ENCODE peak calls at places on chromosomes 11 and 22, in six cellular contexts. One of them, this sample, is unnamed.

GRCh38 chr11:71342116-71342515 is 89.7 kb upstream of the SHANK2 start:
- DNase-seq in endothelial cell: no peak
- DNase-seq in PC-3: no peak
- DNase-seq in tibial artery: peak; percentile 31
- DNase-seq in heart left ventricle: no peak
- DNase-seq in AG09319: no peak
- DNase-seq in this sample: no peak

GRCh38 chr11:61543606-61544306 is 35.2 kb downstream of the LRRC10B start:
- DNase-seq in endothelial cell: no peak
- DNase-seq in PC-3: peak; percentile 95
- DNase-seq in tibial artery: no peak
- DNase-seq in heart left ventricle: no peak
- DNase-seq in AG09319: no peak
- DNase-seq in this sample: no peak

GRCh38 chr22:19863571-19863970 is 8.9 kb upstream of the GNB1L start:
- DNase-seq in endothelial cell: no peak
- DNase-seq in PC-3: no peak
- DNase-seq in tibial artery: no peak
- DNase-seq in heart left ventricle: no peak
- DNase-seq in AG09319: no peak
- DNase-seq in this sample: no peak

GRCh38 chr11:120131941-120132644 is 5.8 kb downstream of the TRIM29 start:
- DNase-seq in endothelial cell: no peak
- DNase-seq in PC-3: no peak
- DNase-seq in tibial artery: peak; percentile 39
- DNase-seq in heart left ventricle: no peak
- DNase-seq in AG09319: no peak
- DNase-seq in this sample: no peak

GRCh38 chr22:24200616-24201212 is 19.4 kb downstream of the SUSD2 start:
- DNase-seq in endothelial cell: no peak
- DNase-seq in PC-3: peak; percentile 65
- DNase-seq in tibial artery: no peak
- DNase-seq in heart left ventricle: no peak
- DNase-seq in AG09319: no peak
- DNase-seq in this sample: no peak

GRCh38 chr22:38313384-38313955 is 3.8 kb downstream of the CSNK1E start:
- DNase-seq in endothelial cell: no peak
- DNase-seq in PC-3: peak; percentile 73
- DNase-seq in tibial artery: peak; percentile 92
- DNase-seq in heart left ventricle: peak; percentile 85
- DNase-seq in AG09319: peak; percentile 70
- DNase-seq in this sample: peak; percentile 59

GRCh38 chr22:43992331-43992821 is 31.7 kb upstream of the PARVB start:
- DNase-seq in endothelial cell: no peak
- DNase-seq in PC-3: peak; percentile 42
- DNase-seq in tibial artery: no peak
- DNase-seq in heart left ventricle: no peak
- DNase-seq in AG09319: no peak
- DNase-seq in this sample: peak; percentile 41

GRCh38 chr11:95066721-95067041 is at the start of gene SRSF8:
- DNase-seq in endothelial cell: no peak
- DNase-seq in PC-3: no peak
- DNase-seq in tibial artery: no peak
- DNase-seq in heart left ventricle: no peak
- DNase-seq in AG09319: no peak
- DNase-seq in this sample: no peak

GRCh38 chr11:125566235-125566634 is 3.0 kb upstream of the EI24 start:
- DNase-seq in endothelial cell: no peak
- DNase-seq in PC-3: no peak
- DNase-seq in tibial artery: no peak
- DNase-seq in heart left ventricle: no peak
- DNase-seq in AG09319: no peak
- DNase-seq in this sample: no peak

GRCh38 chr11:69891421-69892236 is 72.4 kb upstream of the FGF3 start:
- DNase-seq in endothelial cell: no peak
- DNase-seq in PC-3: peak; percentile 42
- DNase-seq in tibial artery: no peak
- DNase-seq in heart left ventricle: peak; percentile 34
- DNase-seq in AG09319: no peak
- DNase-seq in this sample: no peak

GRCh38 chr22:29385748-29386147 is 2.6 kb downstream of the AP1B1 start:
- DNase-seq in endothelial cell: no peak
- DNase-seq in PC-3: no peak
- DNase-seq in tibial artery: peak; percentile 51
- DNase-seq in heart left ventricle: no peak
- DNase-seq in AG09319: no peak
- DNase-seq in this sample: no peak

GRCh38 chr22:43185860-43186261 is 1.1 kb downstream of the TTLL12 start:
- DNase-seq in endothelial cell: no peak
- DNase-seq in PC-3: peak; percentile 24
- DNase-seq in tibial artery: peak; percentile 79
- DNase-seq in heart left ventricle: peak; percentile 74
- DNase-seq in AG09319: no peak
- DNase-seq in this sample: no peak

GRCh38 chr11:57481915-57482781 is 21.8 kb downstream of the RTN4RL2 start:
- DNase-seq in endothelial cell: no peak
- DNase-seq in PC-3: no peak
- DNase-seq in tibial artery: no peak
- DNase-seq in heart left ventricle: no peak
- DNase-seq in AG09319: no peak
- DNase-seq in this sample: no peak

GRCh38 chr11:10303558-10304363 is 1.1 kb upstream of the ADM start:
- DNase-seq in endothelial cell: peak; percentile 34
- DNase-seq in PC-3: peak; percentile 67
- DNase-seq in tibial artery: peak; percentile 71
- DNase-seq in heart left ventricle: no peak
- DNase-seq in AG09319: no peak
- DNase-seq in this sample: no peak

GRCh38 chr11:60935676-60936442 is 11.6 kb downstream of the TMEM132A start:
- DNase-seq in endothelial cell: no peak
- DNase-seq in PC-3: no peak
- DNase-seq in tibial artery: no peak
- DNase-seq in heart left ventricle: no peak
- DNase-seq in AG09319: no peak
- DNase-seq in this sample: no peak

GRCh38 chr11:129721685-129722084 is 94.0 kb upstream of the TMEM45B start:
- DNase-seq in endothelial cell: no peak
- DNase-seq in PC-3: no peak
- DNase-seq in tibial artery: no peak
- DNase-seq in heart left ventricle: no peak
- DNase-seq in AG09319: no peak
- DNase-seq in this sample: no peak

GRCh38 chr11:4607782-4608666 is at the start of gene TRIM68:
- DNase-seq in endothelial cell: peak; percentile 95
- DNase-seq in PC-3: peak; percentile 94
- DNase-seq in tibial artery: peak; percentile 98
- DNase-seq in heart left ventricle: peak; percentile 98
- DNase-seq in AG09319: peak; percentile 88
- DNase-seq in this sample: peak; percentile 75

GRCh38 chr11:27249208-27249509 is 113.9 kb downstream of the CCDC34 start:
- DNase-seq in endothelial cell: no peak
- DNase-seq in PC-3: no peak
- DNase-seq in tibial artery: no peak
- DNase-seq in heart left ventricle: no peak
- DNase-seq in AG09319: no peak
- DNase-seq in this sample: no peak

GRCh38 chr11:20444537-20444936 is 57.0 kb downstream of the PRMT3 start:
- DNase-seq in endothelial cell: no peak
- DNase-seq in PC-3: no peak
- DNase-seq in tibial artery: no peak
- DNase-seq in heart left ventricle: no peak
- DNase-seq in AG09319: no peak
- DNase-seq in this sample: no peak

GRCh38 chr11:96013459-96014213 is 89.7 kb upstream of the MTMR2 start:
- DNase-seq in endothelial cell: no peak
- DNase-seq in PC-3: no peak
- DNase-seq in tibial artery: no peak
- DNase-seq in heart left ventricle: no peak
- DNase-seq in AG09319: no peak
- DNase-seq in this sample: no peak

GRCh38 chr11:122101625-122102291 is 14.3 kb downstream of the BLID start:
- DNase-seq in endothelial cell: peak; percentile 61
- DNase-seq in PC-3: no peak
- DNase-seq in tibial artery: peak; percentile 90
- DNase-seq in heart left ventricle: peak; percentile 66
- DNase-seq in AG09319: peak; percentile 80
- DNase-seq in this sample: peak; percentile 55

GRCh38 chr22:22200569-22201184 is 43.9 kb upstream of the VPREB1 start:
- DNase-seq in endothelial cell: no peak
- DNase-seq in PC-3: no peak
- DNase-seq in tibial artery: no peak
- DNase-seq in heart left ventricle: no peak
- DNase-seq in AG09319: no peak
- DNase-seq in this sample: no peak

GRCh38 chr22:22203048-22203971 is 41.3 kb upstream of the VPREB1 start:
- DNase-seq in endothelial cell: no peak
- DNase-seq in PC-3: no peak
- DNase-seq in tibial artery: no peak
- DNase-seq in heart left ventricle: no peak
- DNase-seq in AG09319: no peak
- DNase-seq in this sample: no peak

GRCh38 chr22:22199634-22200033 is 45.0 kb upstream of the VPREB1 start:
- DNase-seq in endothelial cell: no peak
- DNase-seq in PC-3: no peak
- DNase-seq in tibial artery: no peak
- DNase-seq in heart left ventricle: no peak
- DNase-seq in AG09319: no peak
- DNase-seq in this sample: no peak

GRCh38 chr22:22201925-22202343 is 42.7 kb upstream of the VPREB1 start:
- DNase-seq in endothelial cell: no peak
- DNase-seq in PC-3: no peak
- DNase-seq in tibial artery: no peak
- DNase-seq in heart left ventricle: no peak
- DNase-seq in AG09319: no peak
- DNase-seq in this sample: no peak

GRCh38 chr22:22201185-22201924 is 43.2 kb upstream of the VPREB1 start:
- DNase-seq in endothelial cell: peak; percentile 57
- DNase-seq in PC-3: peak; percentile 18
- DNase-seq in tibial artery: no peak
- DNase-seq in heart left ventricle: peak; percentile 53
- DNase-seq in AG09319: no peak
- DNase-seq in this sample: no peak
- TF ChIP-seq CTCF in endothelial cell: peak; percentile 84
- TF ChIP-seq CTCF in PC-3: peak; percentile 52
- TF ChIP-seq CTCF in tibial artery: no peak
- TF ChIP-seq CTCF in heart left ventricle: peak; percentile 70
- TF ChIP-seq CTCF in AG09319: peak; percentile 73
- TF ChIP-seq CTCF in this sample: peak; percentile 74

GRCh38 chr11:25981998-25982397 is 349.9 kb upstream of the ANO3 start:
- DNase-seq in endothelial cell: peak; percentile 37
- DNase-seq in PC-3: peak; percentile 68
- DNase-seq in tibial artery: no peak
- DNase-seq in heart left ventricle: no peak
- DNase-seq in AG09319: peak; percentile 52
- DNase-seq in this sample: peak; percentile 16
- TF ChIP-seq CTCF in endothelial cell: peak; percentile 37
- TF ChIP-seq CTCF in PC-3: peak; percentile 68
- TF ChIP-seq CTCF in tibial artery: peak; percentile 67
- TF ChIP-seq CTCF in heart left ventricle: peak; percentile 36
- TF ChIP-seq CTCF in AG09319: peak; percentile 46
- TF ChIP-seq CTCF in this sample: peak; percentile 52

DNA sequence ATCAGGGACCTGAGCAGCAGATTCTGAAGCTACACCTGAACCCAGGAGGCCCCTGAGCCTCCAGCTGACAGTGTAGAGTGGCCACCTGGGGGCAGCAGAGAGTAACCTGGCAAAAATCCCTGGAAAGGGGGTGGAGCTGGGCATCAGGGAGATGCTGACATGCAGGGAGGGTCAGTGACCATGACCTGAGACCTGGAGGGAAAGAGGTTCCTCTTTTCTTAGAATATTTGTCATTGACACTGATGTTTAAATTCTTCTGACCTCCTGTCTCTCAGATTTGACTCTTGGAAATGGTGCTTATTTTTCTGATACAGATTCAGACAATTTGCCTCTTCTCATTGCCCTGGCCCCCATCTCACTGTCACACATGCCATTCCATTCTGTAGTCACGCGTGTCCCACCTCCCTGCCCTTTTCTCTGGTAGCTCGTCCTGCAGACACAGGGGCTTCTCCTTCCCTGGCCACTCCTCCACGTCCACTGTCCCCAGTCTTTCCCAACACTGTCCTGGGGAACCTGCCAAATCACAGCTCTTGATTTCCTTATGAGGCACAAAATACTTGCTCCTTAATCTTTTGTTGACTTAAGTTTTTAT is 117.2 kb upstream of the IGLL5 start:
- DNase-seq in endothelial cell: peak; percentile 76
- DNase-seq in PC-3: peak; percentile 64
- DNase-seq in tibial artery: peak; percentile 38
- DNase-seq in heart left ventricle: no peak
- DNase-seq in AG09319: no peak
- DNase-seq in this sample: no peak
- TF ChIP-seq CTCF in endothelial cell: peak; percentile 76
- TF ChIP-seq CTCF in PC-3: peak; percentile 68
- TF ChIP-seq CTCF in tibial artery: no peak
- TF ChIP-seq CTCF in heart left ventricle: peak; percentile 61
- TF ChIP-seq CTCF in AG09319: peak; percentile 67
- TF ChIP-seq CTCF in this sample: peak; percentile 79

DNA sequence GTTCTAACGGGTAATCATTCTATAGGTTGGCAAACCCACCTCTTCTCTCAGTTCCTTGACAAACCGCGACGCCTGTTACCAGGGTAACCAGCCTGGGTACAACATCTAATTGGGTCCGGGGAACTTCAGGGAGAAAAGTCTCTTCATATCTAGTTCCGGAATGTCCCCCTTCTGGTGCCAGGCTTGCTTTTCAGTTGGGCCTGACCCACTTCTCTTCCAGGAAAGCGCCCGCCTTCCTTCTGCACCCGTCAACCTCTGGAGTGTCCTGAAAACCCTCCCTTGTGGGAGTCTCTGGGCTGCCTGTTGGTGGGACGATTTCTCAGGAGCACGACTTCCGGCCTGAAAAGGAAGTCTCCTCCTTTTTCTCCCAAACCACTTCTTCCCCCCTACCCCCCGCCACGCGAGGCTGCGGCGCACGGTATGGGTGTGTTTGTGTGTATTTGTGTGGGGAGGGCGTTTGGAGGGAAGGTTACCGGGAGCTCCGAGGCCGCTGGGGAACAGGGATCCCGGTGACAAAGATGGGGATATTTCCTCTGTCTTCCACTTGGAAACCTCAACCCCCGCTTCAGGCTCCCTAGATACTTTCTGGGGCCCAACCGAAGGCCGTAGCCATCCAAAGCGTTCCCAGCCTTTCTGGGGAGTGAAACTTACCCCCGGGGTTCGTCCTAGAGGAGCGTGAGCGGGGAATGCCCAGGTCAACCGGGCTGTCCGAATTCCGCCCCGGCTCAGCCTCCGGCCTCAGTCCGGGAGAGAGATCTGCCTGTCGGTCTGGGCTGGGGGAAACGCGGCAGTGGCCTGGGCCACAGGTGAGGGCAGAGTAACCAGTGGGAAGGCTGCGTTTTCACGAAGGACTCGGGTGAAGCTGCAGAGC is at the start of the genes NKAPD1 and PIH1D2:
- DNase-seq in endothelial cell: peak; percentile 71
- DNase-seq in PC-3: peak; percentile 92
- DNase-seq in tibial artery: peak; percentile 91
- DNase-seq in heart left ventricle: peak; percentile 79
- DNase-seq in AG09319: peak; percentile 70
- DNase-seq in this sample: peak; percentile 70
- TF ChIP-seq CTCF in endothelial cell: no peak
- TF ChIP-seq CTCF in PC-3: no peak
- TF ChIP-seq CTCF in tibial artery: peak; percentile 13
- TF ChIP-seq CTCF in heart left ventricle: no peak
- TF ChIP-seq CTCF in AG09319: no peak
- TF ChIP-seq CTCF in this sample: peak; percentile 15

GRCh38 chr11:13486926-13487660 is 8.7 kb downstream of the PTH start:
- DNase-seq in endothelial cell: peak; percentile 9
- DNase-seq in PC-3: no peak
- DNase-seq in tibial artery: no peak
- DNase-seq in heart left ventricle: peak; percentile 35
- DNase-seq in AG09319: no peak
- DNase-seq in this sample: no peak
- TF ChIP-seq CTCF in endothelial cell: no peak
- TF ChIP-seq CTCF in PC-3: peak; percentile 16
- TF ChIP-seq CTCF in tibial artery: no peak
- TF ChIP-seq CTCF in heart left ventricle: peak; percentile 34
- TF ChIP-seq CTCF in AG09319: peak; percentile 16
- TF ChIP-seq CTCF in this sample: peak; percentile 43